ENCODE peak calls at places on chromosomes 2 and 18, in ten cellular contexts. M, T, G, W, I, L, H, U, O and J are unnamed samples.

GRCh38 chr2:1047485-1047884 is 96.8 kb downstream of the SNTG2 start:
- DNase-seq in O (no peak), G (no peak), L (no peak), M (no peak), H (no peak), U (no peak), I (peak), T (no peak), W (no peak), J (no peak)

GRCh38 chr2:182616471-182617393 is 99.3 kb upstream of the DNAJC10 start:
- DNase-seq in U (no peak), W (peak), G (no peak), T (no peak), L (no peak), M (no peak), I (peak), H (no peak), O (no peak), J (no peak)

GRCh38 chr2:160696061-160696452 is 202.4 kb upstream of the RBMS1 start:
- DNase-seq in H (no peak), G (no peak), W (no peak), U (no peak), L (no peak), I (no peak), O (peak), M (no peak), T (no peak), J (no peak)

GRCh38 chr2:226461981-226462380 is 337.6 kb downstream of the IRS1 start:
- DNase-seq in U (no peak), W (no peak), T (no peak), G (no peak), H (no peak), I (no peak), M (no peak), O (no peak), L (no peak), J (no peak)

GRCh38 chr2:149290662-149291061 is 39.7 kb upstream of the LYPD6 start:
- DNase-seq in U (no peak), O (no peak), H (no peak), W (no peak), M (no peak), G (no peak), T (no peak), L (no peak), I (no peak), J (no peak)

GRCh38 chr2:54122939-54123338 is 7.5 kb downstream of the ACYP2 start:
- DNase-seq in G (no peak), O (no peak), L (no peak), M (no peak), T (no peak), W (peak), I (peak), U (peak), H (no peak), J (no peak)

GRCh38 chr2:221200184-221200839 is 371.8 kb downstream of the EPHA4 start:
- DNase-seq in O (peak), T (no peak), H (no peak), I (no peak), G (no peak), M (no peak), L (no peak), W (no peak), U (no peak), J (no peak)

GRCh38 chr18:34772887-34773286 is 62.8 kb downstream of the DTNA start:
- DNase-seq in I (peak), M (no peak), U (no peak), G (no peak), H (no peak), T (peak), L (no peak), W (peak), O (no peak), J (no peak)

GRCh38 chr2:155815851-155816250 is 516.7 kb downstream of the NR4A2 start:
- DNase-seq in I (no peak), G (no peak), W (no peak), H (no peak), M (no peak), T (peak), O (no peak), L (no peak), U (no peak), J (no peak)

GRCh38 chr2:155250800-155251199 is 552.3 kb downstream of the KCNJ3 start:
- DNase-seq in G (no peak), I (no peak), L (no peak), O (peak), H (no peak), W (no peak), M (no peak), T (no peak), U (peak), J (no peak)

GRCh38 chr2:46167924-46168323 is 129.3 kb upstream of the EPAS1 start:
- DNase-seq in W (no peak), T (no peak), I (no peak), H (peak), U (no peak), M (no peak), O (no peak), L (no peak), G (no peak), J (no peak)

GRCh38 chr2:234725528-234726264 is 226.1 kb upstream of the SH3BP4 start:
- DNase-seq in G (no peak), I (peak), L (no peak), O (no peak), M (no peak), U (no peak), T (no peak), H (no peak), W (no peak), J (no peak)

GRCh38 chr18:48454146-48454796 is 45.1 kb upstream of the ZBTB7C start:
- DNase-seq in W (no peak), H (no peak), M (no peak), T (no peak), U (no peak), I (no peak), G (no peak), O (no peak), L (no peak), J (no peak)

GRCh38 chr2:151619337-151619989 is 114.8 kb downstream of the NEB start:
- DNase-seq in I (no peak), G (no peak), T (no peak), L (no peak), O (no peak), W (peak), U (no peak), M (no peak), H (no peak), J (no peak)

GRCh38 chr18:76405761-76406356 is 89.2 kb downstream of the ZNF516 start:
- DNase-seq in W (peak), I (no peak), U (no peak), T (peak), L (peak), G (no peak), M (peak), H (no peak), O (no peak), J (no peak)

GRCh38 chr2:191318037-191318728 is 73.0 kb downstream of the MYO1B start:
- DNase-seq in H (no peak), U (no peak), I (peak), T (no peak), W (no peak), O (no peak), M (no peak), G (no peak), L (no peak), J (no peak)

GRCh38 chr18:47863041-47863440 is 67.4 kb downstream of the SMAD2 start:
- DNase-seq in W (no peak), G (no peak), T (no peak), L (no peak), O (no peak), H (no peak), M (no peak), U (no peak), I (no peak), J (no peak)

GRCh38 chr2:25445464-25445863 is 103.7 kb upstream of the DNMT3A start:
- DNase-seq in L (no peak), I (no peak), U (no peak), O (no peak), W (no peak), T (no peak), H (no peak), G (no peak), M (no peak), J (no peak)

GRCh38 chr18:60838677-60839076 is 466.1 kb upstream of the MC4R start:
- DNase-seq in M (no peak), W (no peak), H (no peak), G (no peak), O (no peak), T (no peak), U (no peak), L (no peak), I (no peak), J (no peak)

GRCh38 chr2:42238644-42239288 is 69.6 kb downstream of the EML4 start:
- DNase-seq in U (no peak), L (no peak), I (peak), T (peak), W (no peak), M (peak), G (no peak), O (peak), H (no peak), J (no peak)

GRCh38 chr2:30721241-30721640 is 86.0 kb downstream of the CAPN13 start:
- DNase-seq in W (no peak), O (no peak), I (no peak), U (no peak), H (peak), L (no peak), M (no peak), T (no peak), G (no peak), J (no peak)

GRCh38 chr18:28112056-28112470 is 64.9 kb downstream of the CDH2 start:
- DNase-seq in O (no peak), I (peak), M (no peak), H (no peak), G (no peak), U (no peak), W (peak), L (no peak), T (no peak), J (no peak)

GRCh38 chr18:72652990-72653593 is 109.0 kb upstream of the CBLN2 start:
- DNase-seq in U (no peak), T (peak), I (no peak), W (peak), H (no peak), O (no peak), G (no peak), M (no peak), L (no peak), J (no peak)

GRCh38 chr2:33240178-33240577 is 236.3 kb upstream of the RASGRP3 start:
- DNase-seq in M (no peak), L (no peak), O (no peak), W (peak), G (no peak), H (no peak), T (no peak), I (peak), U (no peak), J (no peak)

GRCh38 chr18:68660355-68661183 is 54.3 kb downstream of the TMX3 start:
- DNase-seq in T (no peak), M (no peak), H (no peak), I (peak), G (no peak), L (no peak), U (no peak), W (peak), O (peak), J (no peak)

GRCh38 chr2:228747478-228747877 is 523.6 kb downstream of the PID1 start:
- DNase-seq in U (no peak), W (no peak), G (no peak), T (no peak), I (no peak), M (no peak), H (no peak), L (no peak), O (no peak), J (no peak)

GRCh38 chr2:196309646-196310045 is 138.3 kb upstream of the STK17B start:
- DNase-seq in L (no peak), O (no peak), I (no peak), W (no peak), G (no peak), T (no peak), M (no peak), H (no peak), U (no peak), J (no peak)

GRCh38 chr2:127000937-127001336 is 102.2 kb downstream of the TEX51 start:
- DNase-seq in I (no peak), T (no peak), M (no peak), G (no peak), L (no peak), W (no peak), U (no peak), O (no peak), H (no peak), J (no peak)

GRCh38 chr18:41624461-41624860 is 330.6 kb upstream of the PIK3C3 start:
- DNase-seq in G (no peak), O (no peak), H (no peak), I (no peak), L (no peak), M (no peak), T (no peak), W (no peak), U (no peak), J (no peak)

GRCh38 chr2:200966770-200967169 is 3.3 kb upstream of the ORC2 start:
- DNase-seq in H (no peak), U (no peak), I (peak), O (no peak), G (no peak), M (no peak), W (no peak), L (no peak), T (no peak), J (no peak)

GRCh38 chr2:44549099-44549471 is 187.3 kb downstream of the CAMKMT start:
- DNase-seq in G (no peak), M (no peak), L (no peak), W (peak), T (no peak), H (no peak), U (no peak), I (peak), O (no peak), J (no peak)

GRCh38 chr18:41828137-41828536 is 126.9 kb upstream of the PIK3C3 start:
- DNase-seq in G (no peak), L (no peak), O (peak), T (no peak), M (no peak), U (no peak), H (no peak), W (no peak), I (no peak), J (no peak)